ENCODE peak calls at places on chromosomes 3 and 15, in ten cellular contexts. One of them, this sample, is unnamed.

GRCh38 chr3:127566801-127567200 is 23.7 kb downstream of the TPRA1 start:
- DNase-seq in brain microvascular endothelial cell: no peak
- DNase-seq in activated CD8-positive, alpha-beta T cell treated with anti-CD3 and anti-CD28 coated beads for 36 hours: no peak
- DNase-seq in GM06990: no peak
- DNase-seq in neural progenitor cell: peak
- DNase-seq in AG10803: no peak
- DNase-seq in OCI-LY7: no peak
- DNase-seq in uterus: no peak
- DNase-seq in AG09309: no peak
- DNase-seq in endothelial cell: no peak
- DNase-seq in this sample: no peak

GRCh38 chr3:107884719-107885460 is 205.9 kb downstream of the CD47 start:
- DNase-seq in neural progenitor cell: peak
- DNase-seq in OCI-LY7: no peak
- DNase-seq in GM06990: no peak
- DNase-seq in activated CD8-positive, alpha-beta T cell treated with anti-CD3 and anti-CD28 coated beads for 36 hours: no peak
- DNase-seq in brain microvascular endothelial cell: no peak
- DNase-seq in uterus: no peak
- DNase-seq in AG10803: peak
- DNase-seq in AG09309: peak
- DNase-seq in endothelial cell: no peak
- DNase-seq in this sample: no peak

GRCh38 chr3:182787302-182788036 is 5.8 kb upstream of the ATP11B start:
- DNase-seq in AG09309: no peak
- DNase-seq in uterus: no peak
- DNase-seq in activated CD8-positive, alpha-beta T cell treated with anti-CD3 and anti-CD28 coated beads for 36 hours: no peak
- DNase-seq in AG10803: peak
- DNase-seq in neural progenitor cell: no peak
- DNase-seq in GM06990: no peak
- DNase-seq in endothelial cell: no peak
- DNase-seq in OCI-LY7: no peak
- DNase-seq in brain microvascular endothelial cell: peak
- DNase-seq in this sample: no peak

GRCh38 chr3:52532517-52532837 is 1.2 kb downstream of the NT5DC2 start:
- DNase-seq in AG10803: no peak
- DNase-seq in activated CD8-positive, alpha-beta T cell treated with anti-CD3 and anti-CD28 coated beads for 36 hours: peak
- DNase-seq in endothelial cell: peak
- DNase-seq in neural progenitor cell: peak
- DNase-seq in uterus: peak
- DNase-seq in brain microvascular endothelial cell: peak
- DNase-seq in GM06990: no peak
- DNase-seq in AG09309: no peak
- DNase-seq in OCI-LY7: peak
- DNase-seq in this sample: no peak

GRCh38 chr15:72782993-72783562 is 480 bp downstream of the ADPGK start:
- DNase-seq in OCI-LY7: peak
- DNase-seq in AG09309: no peak
- DNase-seq in neural progenitor cell: no peak
- DNase-seq in uterus: peak
- DNase-seq in brain microvascular endothelial cell: no peak
- DNase-seq in GM06990: no peak
- DNase-seq in activated CD8-positive, alpha-beta T cell treated with anti-CD3 and anti-CD28 coated beads for 36 hours: peak
- DNase-seq in AG10803: peak
- DNase-seq in endothelial cell: no peak
- DNase-seq in this sample: no peak

GRCh38 chr3:106699093-106699492 is 678.1 kb upstream of the CCDC54 start:
- DNase-seq in endothelial cell: no peak
- DNase-seq in GM06990: no peak
- DNase-seq in AG10803: no peak
- DNase-seq in OCI-LY7: no peak
- DNase-seq in activated CD8-positive, alpha-beta T cell treated with anti-CD3 and anti-CD28 coated beads for 36 hours: no peak
- DNase-seq in brain microvascular endothelial cell: no peak
- DNase-seq in neural progenitor cell: peak
- DNase-seq in AG09309: no peak
- DNase-seq in uterus: no peak
- DNase-seq in this sample: no peak

GRCh38 chr15:63052128-63052826 is 9.7 kb downstream of the TPM1 start:
- DNase-seq in GM06990: no peak
- DNase-seq in endothelial cell: no peak
- DNase-seq in activated CD8-positive, alpha-beta T cell treated with anti-CD3 and anti-CD28 coated beads for 36 hours: no peak
- DNase-seq in AG10803: no peak
- DNase-seq in uterus: no peak
- DNase-seq in OCI-LY7: no peak
- DNase-seq in AG09309: no peak
- DNase-seq in brain microvascular endothelial cell: no peak
- DNase-seq in neural progenitor cell: no peak
- DNase-seq in this sample: no peak

GRCh38 chr3:130258532-130258952 is 86.9 kb upstream of the COL6A5 start:
- DNase-seq in GM06990: no peak
- DNase-seq in activated CD8-positive, alpha-beta T cell treated with anti-CD3 and anti-CD28 coated beads for 36 hours: no peak
- DNase-seq in neural progenitor cell: no peak
- DNase-seq in AG09309: peak
- DNase-seq in OCI-LY7: no peak
- DNase-seq in endothelial cell: no peak
- DNase-seq in uterus: peak
- DNase-seq in AG10803: peak
- DNase-seq in brain microvascular endothelial cell: no peak
- DNase-seq in this sample: no peak

GRCh38 chr3:108117245-108117644 is 26.4 kb upstream of the CD47 start:
- DNase-seq in neural progenitor cell: no peak
- DNase-seq in uterus: no peak
- DNase-seq in activated CD8-positive, alpha-beta T cell treated with anti-CD3 and anti-CD28 coated beads for 36 hours: peak
- DNase-seq in OCI-LY7: no peak
- DNase-seq in AG10803: peak
- DNase-seq in GM06990: no peak
- DNase-seq in brain microvascular endothelial cell: peak
- DNase-seq in AG09309: no peak
- DNase-seq in endothelial cell: no peak
- DNase-seq in this sample: no peak

GRCh38 chr15:42921049-42921731 is 612 bp upstream of the TTBK2 start:
- DNase-seq in AG09309: no peak
- DNase-seq in activated CD8-positive, alpha-beta T cell treated with anti-CD3 and anti-CD28 coated beads for 36 hours: peak
- DNase-seq in AG10803: peak
- DNase-seq in GM06990: no peak
- DNase-seq in brain microvascular endothelial cell: peak
- DNase-seq in OCI-LY7: peak
- DNase-seq in uterus: peak
- DNase-seq in endothelial cell: peak
- DNase-seq in neural progenitor cell: peak
- DNase-seq in this sample: no peak

GRCh38 chr15:68375716-68376220 is 56.2 kb downstream of the ITGA11 start:
- DNase-seq in OCI-LY7: no peak
- DNase-seq in AG09309: no peak
- DNase-seq in neural progenitor cell: no peak
- DNase-seq in endothelial cell: no peak
- DNase-seq in activated CD8-positive, alpha-beta T cell treated with anti-CD3 and anti-CD28 coated beads for 36 hours: no peak
- DNase-seq in AG10803: no peak
- DNase-seq in uterus: peak
- DNase-seq in brain microvascular endothelial cell: no peak
- DNase-seq in GM06990: no peak
- DNase-seq in this sample: peak

DNA sequence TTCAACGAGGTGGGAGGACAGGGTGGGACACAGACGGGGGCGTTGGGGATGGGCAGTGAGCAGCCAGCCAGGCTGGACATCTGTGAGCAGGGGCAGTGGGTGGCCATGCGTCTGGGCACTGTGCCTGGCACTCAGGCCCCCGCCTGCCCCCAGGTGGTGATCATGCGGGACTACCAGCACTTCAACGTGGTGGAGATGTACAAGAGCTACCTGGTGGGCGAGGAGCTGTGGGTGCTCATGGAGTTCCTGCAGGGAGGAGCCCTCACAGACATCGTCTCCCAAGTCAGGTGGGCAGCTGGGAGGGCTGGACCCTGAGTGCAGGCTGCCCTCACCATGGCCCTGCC is 10.2 kb downstream of the ANKRD63 start:
- DNase-seq in neural progenitor cell: no peak
- DNase-seq in brain microvascular endothelial cell: no peak
- DNase-seq in GM06990: no peak
- DNase-seq in uterus: no peak
- DNase-seq in OCI-LY7: peak
- DNase-seq in endothelial cell: no peak
- DNase-seq in AG10803: no peak
- DNase-seq in AG09309: no peak
- DNase-seq in activated CD8-positive, alpha-beta T cell treated with anti-CD3 and anti-CD28 coated beads for 36 hours: peak
- DNase-seq in this sample: no peak
- TF ChIP-seq CTCF in neural progenitor cell: no peak
- TF ChIP-seq CTCF in brain microvascular endothelial cell: peak
- TF ChIP-seq CTCF in GM06990: peak
- TF ChIP-seq CTCF in uterus: no peak
- TF ChIP-seq CTCF in OCI-LY7: peak
- TF ChIP-seq CTCF in endothelial cell: no peak
- TF ChIP-seq CTCF in AG10803: no peak
- TF ChIP-seq CTCF in AG09309: no peak
- TF ChIP-seq CTCF in activated CD8-positive, alpha-beta T cell treated with anti-CD3 and anti-CD28 coated beads for 36 hours: no peak
- TF ChIP-seq CTCF in this sample: no peak

GRCh38 chr15:50354838-50355611 is at the start of gene GABPB1:
- DNase-seq in AG10803: peak
- DNase-seq in GM06990: peak
- DNase-seq in endothelial cell: peak
- DNase-seq in uterus: peak
- DNase-seq in brain microvascular endothelial cell: peak
- DNase-seq in OCI-LY7: peak
- DNase-seq in neural progenitor cell: peak
- DNase-seq in activated CD8-positive, alpha-beta T cell treated with anti-CD3 and anti-CD28 coated beads for 36 hours: peak
- DNase-seq in AG09309: peak
- DNase-seq in this sample: peak

GRCh38 chr15:50355612-50355905 is 561 bp upstream of the GABPB1 start:
- DNase-seq in GM06990: no peak
- DNase-seq in uterus: no peak
- DNase-seq in brain microvascular endothelial cell: no peak
- DNase-seq in activated CD8-positive, alpha-beta T cell treated with anti-CD3 and anti-CD28 coated beads for 36 hours: no peak
- DNase-seq in neural progenitor cell: no peak
- DNase-seq in AG10803: no peak
- DNase-seq in endothelial cell: no peak
- DNase-seq in AG09309: no peak
- DNase-seq in OCI-LY7: no peak
- DNase-seq in this sample: no peak

GRCh38 chr15:50353999-50354837 is 780 bp downstream of the GABPB1 start:
- DNase-seq in AG10803: peak
- DNase-seq in uterus: peak
- DNase-seq in activated CD8-positive, alpha-beta T cell treated with anti-CD3 and anti-CD28 coated beads for 36 hours: peak
- DNase-seq in AG09309: peak
- DNase-seq in brain microvascular endothelial cell: peak
- DNase-seq in GM06990: peak
- DNase-seq in neural progenitor cell: peak
- DNase-seq in OCI-LY7: peak
- DNase-seq in endothelial cell: peak
- DNase-seq in this sample: peak

GRCh38 chr15:50355980-50356379 is 982 bp upstream of the GABPB1 start:
- DNase-seq in activated CD8-positive, alpha-beta T cell treated with anti-CD3 and anti-CD28 coated beads for 36 hours: no peak
- DNase-seq in AG10803: peak
- DNase-seq in uterus: no peak
- DNase-seq in GM06990: no peak
- DNase-seq in OCI-LY7: no peak
- DNase-seq in AG09309: no peak
- DNase-seq in neural progenitor cell: no peak
- DNase-seq in brain microvascular endothelial cell: no peak
- DNase-seq in endothelial cell: no peak
- DNase-seq in this sample: no peak

GRCh38 chr15:50358805-50359204 is 3.8 kb upstream of the GABPB1 start:
- DNase-seq in activated CD8-positive, alpha-beta T cell treated with anti-CD3 and anti-CD28 coated beads for 36 hours: peak
- DNase-seq in neural progenitor cell: peak
- DNase-seq in uterus: no peak
- DNase-seq in AG09309: no peak
- DNase-seq in brain microvascular endothelial cell: peak
- DNase-seq in GM06990: no peak
- DNase-seq in OCI-LY7: peak
- DNase-seq in endothelial cell: peak
- DNase-seq in AG10803: peak
- DNase-seq in this sample: no peak
- TF ChIP-seq CTCF in activated CD8-positive, alpha-beta T cell treated with anti-CD3 and anti-CD28 coated beads for 36 hours: peak
- TF ChIP-seq CTCF in neural progenitor cell: peak
- TF ChIP-seq CTCF in uterus: no peak
- TF ChIP-seq CTCF in AG09309: peak
- TF ChIP-seq CTCF in brain microvascular endothelial cell: peak
- TF ChIP-seq CTCF in GM06990: peak
- TF ChIP-seq CTCF in OCI-LY7: peak
- TF ChIP-seq CTCF in endothelial cell: peak
- TF ChIP-seq CTCF in AG10803: peak
- TF ChIP-seq CTCF in this sample: peak

DNA sequence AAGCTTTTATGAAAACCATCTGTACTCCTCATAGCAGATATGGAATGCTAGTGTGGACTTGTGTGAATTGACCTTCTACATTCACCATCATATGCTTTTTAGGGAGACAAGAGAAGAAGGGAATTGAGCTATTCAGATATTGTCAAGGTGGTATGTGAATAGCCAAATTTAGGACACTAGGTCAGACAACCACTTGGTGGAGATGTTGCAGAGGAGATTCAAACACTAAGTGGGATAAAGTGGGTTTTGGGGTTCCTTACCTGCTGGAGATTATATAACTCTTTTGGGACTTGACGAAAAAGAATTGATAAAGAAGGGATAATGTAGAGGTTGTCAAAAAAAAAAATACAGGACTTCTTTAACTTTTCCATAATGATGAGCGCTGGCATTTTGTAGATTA is 231.8 kb upstream of the THRB start:
- DNase-seq in endothelial cell: no peak
- DNase-seq in activated CD8-positive, alpha-beta T cell treated with anti-CD3 and anti-CD28 coated beads for 36 hours: no peak
- DNase-seq in neural progenitor cell: no peak
- DNase-seq in AG10803: no peak
- DNase-seq in brain microvascular endothelial cell: no peak
- DNase-seq in uterus: no peak
- DNase-seq in OCI-LY7: no peak
- DNase-seq in GM06990: no peak
- DNase-seq in AG09309: no peak
- DNase-seq in this sample: no peak
- TF ChIP-seq CTCF in endothelial cell: no peak
- TF ChIP-seq CTCF in activated CD8-positive, alpha-beta T cell treated with anti-CD3 and anti-CD28 coated beads for 36 hours: no peak
- TF ChIP-seq CTCF in neural progenitor cell: peak
- TF ChIP-seq CTCF in AG10803: no peak
- TF ChIP-seq CTCF in brain microvascular endothelial cell: no peak
- TF ChIP-seq CTCF in uterus: no peak
- TF ChIP-seq CTCF in OCI-LY7: peak
- TF ChIP-seq CTCF in GM06990: no peak
- TF ChIP-seq CTCF in AG09309: no peak
- TF ChIP-seq CTCF in this sample: no peak

DNA sequence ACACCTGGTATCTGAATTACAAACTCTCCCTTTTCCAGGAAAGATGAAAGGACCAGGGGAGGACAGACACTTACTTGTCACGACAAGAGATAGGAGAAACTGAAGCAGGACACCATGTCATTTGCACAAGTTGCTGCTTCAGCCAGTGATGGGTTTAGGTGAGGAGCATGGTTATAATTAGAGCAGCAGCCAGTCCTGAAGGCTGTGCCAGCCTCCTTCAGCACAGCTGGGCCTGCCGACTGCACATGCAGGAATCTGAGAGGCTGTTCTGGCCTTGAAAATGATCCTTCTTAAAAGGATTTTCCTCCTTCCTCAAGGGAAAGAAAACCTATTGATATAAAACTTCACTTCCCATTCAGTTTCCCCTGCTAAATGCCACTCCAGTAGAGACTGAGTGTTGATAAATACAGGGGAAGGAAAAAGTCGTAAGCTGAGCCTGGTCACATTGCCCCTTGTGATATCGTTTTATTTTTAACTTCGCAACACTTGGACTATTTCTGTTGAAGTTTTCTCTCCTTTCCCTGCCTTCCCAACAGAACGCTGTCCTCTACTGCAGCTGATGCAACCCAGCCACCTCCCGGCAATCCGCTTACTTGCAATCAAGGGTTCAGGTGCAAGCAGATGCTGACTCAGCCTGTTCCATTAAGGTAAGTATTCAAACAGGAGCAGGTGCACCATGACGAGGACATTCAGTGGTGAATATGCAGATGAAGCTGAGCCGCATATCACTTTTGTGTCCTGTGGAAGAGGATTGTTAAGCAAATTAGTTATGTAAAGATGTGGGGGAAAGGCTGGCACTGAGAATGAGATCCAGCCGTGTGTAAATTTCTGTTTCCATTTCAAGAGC is at the start of gene FBXO40:
- DNase-seq in OCI-LY7: peak
- DNase-seq in brain microvascular endothelial cell: no peak
- DNase-seq in activated CD8-positive, alpha-beta T cell treated with anti-CD3 and anti-CD28 coated beads for 36 hours: no peak
- DNase-seq in neural progenitor cell: peak
- DNase-seq in uterus: no peak
- DNase-seq in GM06990: no peak
- DNase-seq in AG09309: no peak
- DNase-seq in AG10803: no peak
- DNase-seq in endothelial cell: peak
- DNase-seq in this sample: no peak
- TF ChIP-seq CTCF in OCI-LY7: peak
- TF ChIP-seq CTCF in brain microvascular endothelial cell: no peak
- TF ChIP-seq CTCF in activated CD8-positive, alpha-beta T cell treated with anti-CD3 and anti-CD28 coated beads for 36 hours: no peak
- TF ChIP-seq CTCF in neural progenitor cell: no peak
- TF ChIP-seq CTCF in uterus: no peak
- TF ChIP-seq CTCF in GM06990: no peak
- TF ChIP-seq CTCF in AG09309: no peak
- TF ChIP-seq CTCF in AG10803: no peak
- TF ChIP-seq CTCF in endothelial cell: no peak
- TF ChIP-seq CTCF in this sample: no peak

This sample was measured in type B pancreatic cell.